ENCODE peak calls at places on chromosome 20, in ten cellular contexts. U, O, C, V, H, D, X, M, L and Y are unnamed samples. For H3K36me3 and H3K27me3, the result is how much of the 10 kb centered on the place peaks cover.

GRCh38 chr20:17881741-17882064 is 86.9 kb downstream of the SNX5 start:
- DNase-seq in U (no peak), O (no peak), C (no peak), V (no peak), H (no peak), D (no peak), X (no peak), M (no peak), L (no peak), Y (no peak)

GRCh38 chr20:37535443-37536132 is 7.9 kb upstream of the BLCAP start:
- DNase-seq in U (no peak), O (no peak), C (no peak), V (no peak), H (no peak), D (no peak), X (no peak), M (no peak), L (no peak), Y (no peak)

GRCh38 chr20:24837721-24838456 is 111.2 kb upstream of the CST7 start:
- DNase-seq in U (no peak), O (no peak), C (no peak), V (peak), H (no peak), D (peak), X (peak), M (no peak), L (no peak), Y (no peak)

GRCh38 chr20:25321262-25321831 is 69.3 kb downstream of the ABHD12 start:
- DNase-seq in U (no peak), O (no peak), C (no peak), V (no peak), H (peak), D (no peak), X (no peak), M (no peak), L (no peak), Y (no peak)

GRCh38 chr20:11204926-11205768 is 531.3 kb upstream of the JAG1 start:
- DNase-seq in U (peak), O (peak), C (no peak), V (peak), H (no peak), D (peak), X (peak), M (peak), L (peak), Y (peak)

GRCh38 chr20:29873946-29874345 is 1383.5 kb upstream of the DEFB115 start:
- DNase-seq in U (no peak), O (peak), C (no peak), V (peak), H (peak), D (peak), X (peak), M (peak), L (no peak), Y (peak)

GRCh38 chr20:35116258-35116657 is 23.7 kb upstream of the TRPC4AP start:
- DNase-seq in U (no peak), O (no peak), C (no peak), V (no peak), H (no peak), D (no peak), X (no peak), M (no peak), L (no peak), Y (no peak)

GRCh38 chr20:12171927-12172581 is 254.4 kb downstream of the BTBD3 start:
- DNase-seq in U (peak), O (no peak), C (no peak), V (peak), H (no peak), D (no peak), X (peak), M (peak), L (no peak), Y (peak)

GRCh38 chr20:57480444-57481152 is 44.3 kb downstream of the CTCFL start:
- DNase-seq in U (no peak), O (no peak), C (no peak), V (no peak), H (no peak), D (no peak), X (no peak), M (no peak), L (no peak), Y (no peak)

DNA sequence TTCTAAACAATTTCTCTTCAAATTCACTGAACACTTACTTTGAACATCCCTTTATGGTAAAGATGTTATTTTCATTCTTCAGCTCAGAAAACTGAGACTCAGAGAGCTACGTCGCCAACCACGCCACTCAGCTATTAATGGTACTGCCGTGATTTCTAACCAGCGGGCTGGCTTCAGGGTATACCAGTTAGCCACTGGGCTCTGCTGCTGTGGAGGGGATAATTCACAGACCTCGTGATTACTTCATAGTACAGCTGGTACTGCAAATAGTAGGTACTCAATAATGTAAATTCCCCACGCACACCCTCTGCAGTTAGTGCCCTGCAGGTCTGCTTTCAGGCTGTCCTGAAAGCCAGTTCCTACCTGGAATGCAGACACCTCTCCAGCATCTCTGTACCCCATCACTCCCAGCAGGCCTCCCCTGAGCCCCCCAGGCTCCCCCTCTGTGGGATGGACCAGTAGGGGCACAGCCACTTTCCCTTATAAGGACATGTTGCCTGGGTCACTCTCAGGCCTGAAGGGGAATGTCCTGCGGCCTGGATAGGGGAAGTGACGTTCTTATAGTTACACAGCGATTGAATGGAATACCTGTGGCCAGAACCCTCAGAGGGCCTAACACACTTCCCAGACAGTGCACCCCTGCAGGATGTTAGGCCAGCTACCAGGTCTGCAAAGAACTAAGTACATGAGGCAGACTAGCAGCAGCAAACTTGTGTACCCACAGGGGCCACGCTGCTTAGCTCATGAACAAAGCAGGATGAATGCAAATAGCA is 1.2 kb upstream of the OCSTAMP start:
- DNase-seq in U (no peak), O (no peak), C (no peak), V (no peak), H (no peak), D (no peak), X (no peak), M (no peak), L (peak), Y (no peak)
- H3K4me3 ChIP-seq in U (no peak), O (no peak), C (no peak), V (no peak), H (no peak), D (no peak), X (no peak), M (no peak), L (no peak), Y (no peak)

GRCh38 chr20:62889871-62890270 is 28.2 kb upstream of the TCFL5 start:
- DNase-seq in U (no peak), O (no peak), C (no peak), V (no peak), H (peak), D (no peak), X (no peak), M (no peak), L (no peak), Y (no peak)
- H3K36me3 ChIP-seq in U (half or more), O (half or more), C (under half), V (half or more), H (under half), D (under half), X (half or more), M (under half), L (half or more), Y (half or more)

GRCh38 chr20:49379338-49379737 is 101.5 kb upstream of the ZNFX1 start:
- DNase-seq in U (no peak), O (no peak), C (no peak), V (no peak), H (no peak), D (no peak), X (no peak), M (no peak), L (no peak), Y (no peak)
- H3K27me3 ChIP-seq in U (under half), O (under half), C (under half), V (under half), H (under half), D (under half), X (under half), M (under half), L (under half), Y (under half)

DNA sequence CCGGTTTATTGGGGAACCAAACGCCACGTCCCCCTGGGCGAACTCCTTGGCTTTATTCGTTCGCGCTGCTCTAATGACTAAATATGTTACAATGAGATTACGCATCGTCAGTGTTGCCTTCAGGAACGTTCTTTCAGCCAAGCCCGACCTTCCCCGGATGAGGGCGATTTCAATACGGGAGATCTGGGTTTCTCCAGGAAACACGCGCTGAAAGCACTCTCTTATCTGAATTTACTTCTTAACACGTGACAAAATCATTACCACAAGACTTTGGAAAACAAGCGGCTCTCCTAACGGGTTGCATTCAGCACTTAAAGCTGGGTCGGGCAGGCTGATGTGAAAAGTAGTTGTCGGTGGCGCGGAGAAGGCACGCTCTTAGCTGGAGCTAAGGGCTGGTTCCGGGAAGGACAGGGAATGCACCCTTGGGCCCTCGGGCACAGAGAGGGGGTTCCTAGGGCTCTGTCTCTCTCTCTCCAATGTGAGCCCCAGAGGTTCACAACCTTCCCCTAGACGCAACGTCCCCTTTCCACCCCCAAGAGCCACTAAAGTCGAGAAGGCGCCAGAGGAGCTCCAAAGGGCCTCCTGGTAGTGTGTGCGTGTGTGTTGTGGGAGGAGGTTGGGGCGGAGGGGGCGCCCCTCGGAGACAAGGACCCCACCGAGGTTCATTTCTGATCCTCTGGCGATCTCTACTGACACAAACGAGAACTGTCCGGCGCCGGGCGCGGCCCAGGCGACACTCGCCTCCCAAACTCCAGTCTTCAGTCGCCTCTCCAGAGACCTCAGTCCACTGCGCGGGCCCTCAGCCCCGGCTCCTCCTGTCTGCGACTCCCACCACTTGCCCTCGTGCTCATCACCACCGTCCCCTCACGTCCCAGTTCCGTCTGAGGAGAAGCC is 7.1 kb upstream of the NKX2-2 start:
- DNase-seq in U (no peak), O (no peak), C (no peak), V (no peak), H (peak), D (peak), X (peak), M (no peak), L (no peak), Y (no peak)
- H3K4me3 ChIP-seq in U (no peak), O (no peak), C (no peak), V (no peak), H (no peak), D (no peak), X (peak), M (no peak), L (no peak), Y (no peak)

DNA sequence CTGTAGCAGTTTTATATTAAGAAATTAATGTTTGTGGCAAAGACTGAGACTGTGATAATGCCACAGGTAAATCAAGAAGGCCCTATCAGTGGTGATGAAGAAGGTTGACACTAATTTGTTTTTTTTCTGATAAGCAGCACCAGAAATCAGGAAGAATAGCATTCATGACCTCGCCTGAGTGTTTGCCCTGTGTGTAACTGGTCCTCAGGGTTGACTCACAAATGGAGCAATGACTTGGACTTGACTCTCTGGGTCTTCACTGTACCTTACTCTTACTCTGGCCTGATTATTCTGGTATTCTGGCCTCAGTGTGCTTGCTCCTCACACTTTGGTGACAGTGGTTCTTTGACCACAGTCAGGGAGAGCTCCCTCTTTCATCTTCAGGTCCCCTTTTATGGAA is 243.9 kb downstream of the HAO1 start:
- DNase-seq in U (peak), O (no peak), C (no peak), V (peak), H (no peak), D (peak), X (no peak), M (no peak), L (no peak), Y (peak)
- H3K36me3 ChIP-seq in U (under half), O (under half), C (under half), V (under half), H (under half), D (under half), X (under half), M (under half), L (under half), Y (under half)

GRCh38 chr20:62769346-62770071 is 26.8 kb upstream of the MRGBP start:
- DNase-seq in U (no peak), O (peak), C (no peak), V (no peak), H (peak), D (no peak), X (no peak), M (peak), L (no peak), Y (no peak)

GRCh38 chr20:62770916-62771315 is 25.4 kb upstream of the MRGBP start:
- DNase-seq in U (no peak), O (no peak), C (no peak), V (no peak), H (peak), D (no peak), X (no peak), M (peak), L (no peak), Y (no peak)

GRCh38 chr20:62771396-62772102 is 24.7 kb upstream of the MRGBP start:
- DNase-seq in U (no peak), O (no peak), C (no peak), V (no peak), H (peak), D (no peak), X (no peak), M (peak), L (no peak), Y (no peak)

GRCh38 chr20:62768815-62769287 is 27.4 kb upstream of the MRGBP start:
- DNase-seq in U (no peak), O (no peak), C (peak), V (peak), H (peak), D (no peak), X (peak), M (peak), L (no peak), Y (no peak)

GRCh38 chr20:62770111-62770910 is 26.0 kb upstream of the MRGBP start:
- DNase-seq in U (no peak), O (peak), C (no peak), V (no peak), H (peak), D (no peak), X (no peak), M (peak), L (no peak), Y (no peak)
- H3K27me3 ChIP-seq in U (under half), O (half or more), C (under half), V (under half), H (half or more), D (under half), X (under half), M (half or more), L (half or more), Y (under half)